ENCODE peak calls at places on chromosomes 3 and 15, in four cellular contexts. H is T-helper 9 cell, S is HT1080, R is T-helper 2 cell. N is an unnamed sample.
A peak's percentile ranks its signal among the peaks of the same experiment; 100 is the strongest.

GRCh38 chr15:100934166-100934565 is 15.0 kb downstream of the LRRK1 start:
- DNase-seq in H (no peak), S (no peak), R (no peak), N (no peak)

GRCh38 chr15:71485094-71485693 is 325.2 kb upstream of the NR2E3 start:
- DNase-seq in H (no peak), S (no peak), R (no peak), N (no peak)

GRCh38 chr3:135736740-135737139 is 228.8 kb upstream of the PPP2R3A start:
- DNase-seq in H (no peak), S (peak; percentile 65), R (no peak), N (no peak)

GRCh38 chr3:126181398-126181725 is 976 bp upstream of the ALDH1L1 start:
- DNase-seq in H (no peak), S (no peak), R (no peak), N (no peak)

GRCh38 chr3:134641671-134642300 is 9.0 kb downstream of the KY start:
- DNase-seq in H (no peak), S (no peak), R (no peak), N (no peak)

GRCh38 chr3:108178676-108179075 is 43.5 kb downstream of the IFT57 start:
- DNase-seq in H (no peak), S (no peak), R (no peak), N (no peak)

GRCh38 chr3:146640955-146641867 is 36.1 kb upstream of the PLSCR5 start:
- DNase-seq in H (no peak), S (peak; percentile 55), R (no peak), N (peak; percentile 4)

GRCh38 chr3:27467545-27467944 is 16.6 kb downstream of the SLC4A7 start:
- DNase-seq in H (no peak), S (peak; percentile 34), R (no peak), N (no peak)

GRCh38 chr15:25056484-25057429 is 102.0 kb downstream of the SNRPN start:
- DNase-seq in H (no peak), S (no peak), R (no peak), N (no peak)

GRCh38 chr3:12369598-12369997 is 80.7 kb downstream of the PPARG start:
- DNase-seq in H (no peak), S (no peak), R (no peak), N (no peak)

GRCh38 chr3:27826448-27826847 is 104.3 kb upstream of the EOMES start:
- DNase-seq in H (no peak), S (no peak), R (no peak), N (no peak)

GRCh38 chr15:99956022-99956775 is 223.0 kb upstream of the LYSMD4 start:
- DNase-seq in H (no peak), S (no peak), R (no peak), N (no peak)

GRCh38 chr15:71291247-71291646 is 176.0 kb downstream of the THSD4 start:
- DNase-seq in H (no peak), S (no peak), R (no peak), N (no peak)

GRCh38 chr3:42117175-42118008 is 26.2 kb downstream of the TRAK1 start:
- DNase-seq in H (no peak), S (peak; percentile 93), R (no peak), N (no peak)

N was measured in stimulated activated naive CD4-positive, alpha-beta T cell.